ENCODE peak calls at places on chromosomes 13 and 19, in eight cellular contexts. W is B cell, M is right lobe of liver, H is Calu3, L is colonic mucosa, A is IMR-90, Y is ovary, K is neural crest cell. V is an unnamed sample.

GRCh38 chr13:45333973-45334922 is 6.7 kb downstream of the TPT1 start:
- DNase-seq in W (no peak), M (no peak), H (no peak), L (no peak), A (peak; percentile 62), Y (no peak), K (no peak), V (no peak)

GRCh38 chr13:44648392-44649117 is 72.4 kb upstream of the TSC22D1 start:
- DNase-seq in W (no peak), M (no peak), H (no peak), L (no peak), A (no peak), Y (no peak), K (no peak), V (no peak)

GRCh38 chr13:42574011-42574410 is at the start of gene TNFSF11:
- DNase-seq in W (no peak), M (no peak), H (no peak), L (no peak), A (no peak), Y (no peak), K (no peak), V (peak; percentile 54)

GRCh38 chr13:112438094-112438493 is 61.9 kb downstream of the SPACA7 start:
- DNase-seq in W (no peak), M (no peak), H (no peak), L (no peak), A (no peak), Y (no peak), K (no peak), V (no peak)

GRCh38 chr13:76974618-76974975 is 17.3 kb upstream of the CLN5 start:
- DNase-seq in W (no peak), M (no peak), H (no peak), L (no peak), A (no peak), Y (no peak), K (no peak), V (no peak)

GRCh38 chr19:38669532-38669931 is 22.1 kb downstream of the ACTN4 start:
- DNase-seq in W (no peak), M (no peak), H (no peak), L (no peak), A (no peak), Y (no peak), K (no peak), V (no peak)

GRCh38 chr19:46901701-46902401 is 41.1 kb downstream of the ARHGAP35 start:
- DNase-seq in W (no peak), M (no peak), H (no peak), L (no peak), A (peak; percentile 37), Y (no peak), K (no peak), V (no peak)

GRCh38 chr19:49014123-49014869 is 2.6 kb downstream of the LHB start:
- DNase-seq in W (no peak), M (no peak), H (no peak), L (no peak), A (peak; percentile 40), Y (no peak), K (no peak), V (no peak)

GRCh38 chr13:98033277-98034247 is 80.1 kb downstream of the IPO5 start:
- DNase-seq in W (no peak), M (peak; percentile 52), H (peak; percentile 9), L (no peak), A (peak; percentile 44), Y (no peak), K (peak; percentile 26), V (no peak)

GRCh38 chr19:29771708-29772415 is 39.9 kb upstream of the CCNE1 start:
- DNase-seq in W (no peak), M (no peak), H (peak; percentile 79), L (peak; percentile 33), A (peak; percentile 37), Y (no peak), K (peak; percentile 60), V (peak; percentile 48)

GRCh38 chr19:45294291-45295029 is 28.2 kb downstream of the CKM start:
- DNase-seq in W (no peak), M (peak; percentile 95), H (no peak), L (no peak), A (no peak), Y (peak; percentile 72), K (no peak), V (no peak)

GRCh38 chr13:113631341-113632095 is 26.5 kb downstream of the ATP4B start:
- DNase-seq in W (no peak), M (no peak), H (no peak), L (no peak), A (no peak), Y (no peak), K (no peak), V (no peak)

GRCh38 chr13:65943711-65944110 is 1286.4 kb downstream of the PCDH9 start:
- DNase-seq in W (no peak), M (no peak), H (no peak), L (no peak), A (no peak), Y (no peak), K (no peak), V (no peak)

GRCh38 chr13:112178769-112179168 is 111.8 kb downstream of the SOX1 start:
- DNase-seq in W (no peak), M (peak; percentile 33), H (no peak), L (no peak), A (no peak), Y (no peak), K (no peak), V (no peak)

GRCh38 chr13:23159205-23159586 is 21.6 kb upstream of the SGCG start:
- DNase-seq in W (no peak), M (no peak), H (peak; percentile 30), L (peak; percentile 42), A (peak; percentile 13), Y (no peak), K (peak; percentile 69), V (no peak)

GRCh38 chr19:3670796-3671679 is 29.2 kb downstream of the PIP5K1C start:
- DNase-seq in W (no peak), M (peak; percentile 61), H (no peak), L (peak; percentile 51), A (peak; percentile 56), Y (peak; percentile 88), K (no peak), V (no peak)

GRCh38 chr19:18044825-18045304 is 36.9 kb downstream of the ARRDC2 start:
- DNase-seq in W (peak; percentile 95), M (peak; percentile 79), H (peak; percentile 67), L (peak; percentile 89), A (peak; percentile 76), Y (no peak), K (no peak), V (peak; percentile 79)

GRCh38 chr13:80083516-80084085 is 257.3 kb downstream of the SPRY2 start:
- DNase-seq in W (no peak), M (no peak), H (no peak), L (no peak), A (peak; percentile 5), Y (no peak), K (no peak), V (no peak)

GRCh38 chr19:55543567-55543966 is 1.8 kb downstream of the SBK3 start:
- DNase-seq in W (no peak), M (no peak), H (no peak), L (no peak), A (no peak), Y (no peak), K (no peak), V (no peak)
- TF ChIP-seq CTCF in W (no peak), M (no peak), H (no peak), L (no peak), A (no peak), Y (no peak), K (no peak), V (no peak)

GRCh38 chr19:56721714-56722113 is 50.2 kb upstream of the ZNF835 start:
- DNase-seq in W (no peak), M (no peak), H (no peak), L (no peak), A (no peak), Y (no peak), K (no peak), V (no peak)

GRCh38 chr19:56727731-56728130 is 56.2 kb upstream of the ZNF835 start:
- DNase-seq in W (no peak), M (no peak), H (no peak), L (no peak), A (no peak), Y (no peak), K (no peak), V (no peak)

GRCh38 chr19:56720281-56720680 is 48.7 kb upstream of the ZNF835 start:
- DNase-seq in W (no peak), M (no peak), H (no peak), L (no peak), A (no peak), Y (peak; percentile 61), K (no peak), V (no peak)

DNA sequence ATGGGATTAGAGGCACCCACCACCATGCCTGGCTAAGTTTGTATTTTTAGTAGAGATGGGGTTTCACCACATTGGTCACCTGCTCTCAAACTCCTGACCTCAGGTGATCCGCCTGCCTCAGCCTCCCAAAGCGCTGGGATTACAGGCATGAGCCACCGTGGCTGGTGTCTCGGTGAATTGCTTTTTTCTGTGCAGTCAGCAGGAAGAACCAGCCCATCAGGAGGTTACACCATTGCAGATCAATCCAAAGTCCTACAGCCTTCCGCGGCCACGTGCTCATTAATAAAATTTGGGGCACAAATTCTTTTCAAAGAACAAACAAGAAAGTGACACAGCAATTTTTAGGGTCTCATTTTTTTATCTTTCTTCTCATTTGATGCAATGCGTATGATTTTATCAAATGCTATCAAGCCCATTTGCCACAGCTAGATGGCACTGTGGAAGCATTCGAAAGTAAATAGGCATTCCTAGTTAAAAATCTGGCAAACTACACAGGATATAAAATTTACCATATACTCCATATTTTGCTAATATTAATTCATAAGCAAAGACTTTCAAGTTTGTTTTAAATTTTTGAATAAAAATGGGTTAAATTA is 54.4 kb upstream of the ZNF835 start:
- DNase-seq in W (no peak), M (no peak), H (no peak), L (no peak), A (no peak), Y (peak; percentile 37), K (no peak), V (no peak)
- TF ChIP-seq CTCF in W (no peak), M (peak; percentile 22), H (no peak), L (no peak), A (peak; percentile 13), Y (peak; percentile 43), K (no peak), V (no peak)

GRCh38 chr19:15550847-15551182 is 42.5 kb downstream of the CYP4F22 start:
- DNase-seq in W (no peak), M (no peak), H (peak; percentile 14), L (no peak), A (no peak), Y (no peak), K (no peak), V (no peak)
- TF ChIP-seq CTCF in W (peak; percentile 10), M (no peak), H (no peak), L (no peak), A (peak; percentile 0), Y (no peak), K (no peak), V (no peak)

DNA sequence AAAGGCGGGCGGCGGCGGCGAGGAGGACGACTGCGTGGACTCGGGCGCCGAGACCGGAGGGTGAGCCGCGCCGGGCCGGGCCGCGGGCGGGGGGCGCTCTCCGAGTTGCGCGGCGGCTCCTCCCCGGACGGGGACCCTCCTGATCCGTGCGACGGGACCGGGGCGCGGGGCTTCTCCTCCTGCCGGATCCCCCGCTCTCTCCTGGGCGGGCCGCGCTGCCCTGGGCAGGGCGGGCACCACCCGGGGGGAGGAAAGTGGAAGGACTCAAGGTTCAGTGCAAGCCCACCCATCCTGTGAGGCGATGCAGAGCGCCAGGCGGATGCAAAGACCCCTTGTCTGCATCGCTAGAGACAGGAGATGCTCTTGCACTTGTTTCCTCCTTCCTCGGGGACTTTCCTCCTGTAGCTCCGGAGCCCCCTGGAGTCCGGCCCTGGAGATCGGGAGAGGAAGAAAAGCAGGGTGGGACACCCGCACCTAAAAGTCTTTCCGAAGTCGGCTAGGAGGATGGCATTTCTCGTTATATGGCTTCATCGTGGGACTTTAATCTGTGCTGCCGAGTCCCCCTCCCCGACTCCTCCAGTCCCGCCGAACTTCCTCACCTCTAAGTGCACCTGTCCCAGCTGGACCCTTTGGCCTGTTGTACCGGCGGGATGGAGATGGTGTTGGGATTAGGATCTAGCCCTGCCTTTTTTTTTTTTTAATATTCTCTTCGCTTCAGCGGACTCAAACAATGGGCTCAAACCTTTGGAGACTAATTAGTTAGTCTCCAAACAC is 499 bp downstream of the FAM124A start:
- DNase-seq in W (no peak), M (no peak), H (peak; percentile 1), L (no peak), A (no peak), Y (no peak), K (peak; percentile 55), V (no peak)
- TF ChIP-seq CTCF in W (peak; percentile 13), M (no peak), H (no peak), L (no peak), A (no peak), Y (no peak), K (peak; percentile 31), V (no peak)

V was measured in pancreas.